ENCODE peak calls at places on chromosomes 12 and 14, in five cellular contexts. W is BE2C; C is Peyer's patch; L is CD8-positive, alpha-beta T cell; P is Caco-2. X is an unnamed sample.

GRCh38 chr14:23633160-23633701 is 2.9 kb upstream of the DHRS2 start:
- DNase-seq in W (no peak), C (no peak), L (no peak), P (no peak), X (peak)

GRCh38 chr12:12172106-12172511 is 94.7 kb downstream of the LRP6 start:
- DNase-seq in W (no peak), C (no peak), L (no peak), P (no peak), X (no peak)

GRCh38 chr14:61542848-61543790 is 152.2 kb upstream of the HIF1A start:
- DNase-seq in W (no peak), C (no peak), L (no peak), P (no peak), X (no peak)

GRCh38 chr14:36295642-36296627 is 24.5 kb downstream of the MBIP start:
- DNase-seq in W (no peak), C (no peak), L (no peak), P (no peak), X (no peak)

GRCh38 chr14:86604546-86604945 is 1074.6 kb downstream of the FLRT2 start:
- DNase-seq in W (no peak), C (no peak), L (no peak), P (no peak), X (no peak)

GRCh38 chr14:100290607-100291304 is 15.5 kb downstream of the SLC25A29 start:
- DNase-seq in W (no peak), C (peak), L (no peak), P (no peak), X (no peak)

GRCh38 chr12:2288875-2289274 is 236.1 kb downstream of the CACNA1C start:
- DNase-seq in W (no peak), C (no peak), L (no peak), P (no peak), X (no peak)

GRCh38 chr12:42372154-42372791 is 46.3 kb downstream of the PPHLN1 start:
- DNase-seq in W (peak), C (no peak), L (peak), P (no peak), X (peak)

GRCh38 chr12:1063852-1064251 is 72.8 kb downstream of the ERC1 start:
- DNase-seq in W (no peak), C (no peak), L (no peak), P (no peak), X (no peak)

GRCh38 chr14:98808494-98809407 is 463.2 kb downstream of the BCL11B start:
- DNase-seq in W (no peak), C (no peak), L (no peak), P (no peak), X (no peak)

GRCh38 chr14:74528406-74528805 is 34.8 kb downstream of the ISCA2 start:
- DNase-seq in W (no peak), C (no peak), L (no peak), P (no peak), X (no peak)

GRCh38 chr12:59066445-59066844 is 146.1 kb upstream of the LRIG3 start:
- DNase-seq in W (no peak), C (no peak), L (no peak), P (no peak), X (no peak)

GRCh38 chr12:101906226-101906625 is 28.8 kb downstream of the DRAM1 start:
- DNase-seq in W (no peak), C (no peak), L (no peak), P (no peak), X (no peak)

GRCh38 chr12:74539261-74539660 is 1.6 kb downstream of the ATXN7L3B start:
- DNase-seq in W (no peak), C (no peak), L (no peak), P (no peak), X (no peak)

GRCh38 chr12:8780389-8780788 is 42.0 kb upstream of the A2ML1 start:
- DNase-seq in W (no peak), C (no peak), L (no peak), P (no peak), X (peak)

GRCh38 chr12:54421873-54422250 is 2.8 kb upstream of the ITGA5 start:
- DNase-seq in W (no peak), C (peak), L (no peak), P (no peak), X (no peak)

GRCh38 chr12:132021031-132021871 is 71.5 kb downstream of the EP400 start:
- DNase-seq in W (no peak), C (peak), L (no peak), P (no peak), X (no peak)

GRCh38 chr14:61730756-61731373 is 31.4 kb upstream of the SNAPC1 start:
- DNase-seq in W (no peak), C (no peak), L (peak), P (no peak), X (no peak)

GRCh38 chr12:132153501-132154340 is 9.5 kb downstream of the NOC4L start:
- DNase-seq in W (peak), C (peak), L (peak), P (peak), X (peak)

GRCh38 chr14:81655423-81656314 is 122.0 kb upstream of the SEL1L start:
- DNase-seq in W (peak), C (no peak), L (no peak), P (no peak), X (no peak)

GRCh38 chr12:72261885-72262284 is 10.3 kb upstream of the TRHDE start:
- DNase-seq in W (no peak), C (no peak), L (no peak), P (no peak), X (no peak)

GRCh38 chr14:101927859-101928258 is 36.5 kb upstream of the DYNC1H1 start:
- DNase-seq in W (peak), C (peak), L (no peak), P (no peak), X (no peak)

GRCh38 chr14:52706286-52706685 is 714 bp upstream of the PSMC6 start:
- DNase-seq in W (no peak), C (no peak), L (peak), P (no peak), X (no peak)

GRCh38 chr12:96719671-96720362 is 187.2 kb upstream of the NEDD1 start:
- DNase-seq in W (no peak), C (no peak), L (no peak), P (no peak), X (no peak)

GRCh38 chr12:92553389-92553788 is 149.4 kb upstream of the PLEKHG7 start:
- DNase-seq in W (peak), C (no peak), L (no peak), P (peak), X (no peak)

GRCh38 chr12:12126551-12126950 is 55.8 kb downstream of the BCL2L14 start:
- DNase-seq in W (no peak), C (no peak), L (no peak), P (no peak), X (no peak)

GRCh38 chr12:71393625-71394024 is 46.0 kb upstream of the LGR5 start:
- DNase-seq in W (no peak), C (no peak), L (no peak), P (no peak), X (no peak)

GRCh38 chr12:123998344-123998941 is 25.4 kb downstream of the ZNF664 start:
- DNase-seq in W (no peak), C (no peak), L (no peak), P (no peak), X (no peak)

GRCh38 chr12:125346361-125346760 is 281.1 kb downstream of the AACS start:
- DNase-seq in W (no peak), C (no peak), L (no peak), P (no peak), X (no peak)

GRCh38 chr14:38012056-38012455 is 195.6 kb upstream of the SSTR1 start:
- DNase-seq in W (no peak), C (no peak), L (no peak), P (no peak), X (no peak)

DNA sequence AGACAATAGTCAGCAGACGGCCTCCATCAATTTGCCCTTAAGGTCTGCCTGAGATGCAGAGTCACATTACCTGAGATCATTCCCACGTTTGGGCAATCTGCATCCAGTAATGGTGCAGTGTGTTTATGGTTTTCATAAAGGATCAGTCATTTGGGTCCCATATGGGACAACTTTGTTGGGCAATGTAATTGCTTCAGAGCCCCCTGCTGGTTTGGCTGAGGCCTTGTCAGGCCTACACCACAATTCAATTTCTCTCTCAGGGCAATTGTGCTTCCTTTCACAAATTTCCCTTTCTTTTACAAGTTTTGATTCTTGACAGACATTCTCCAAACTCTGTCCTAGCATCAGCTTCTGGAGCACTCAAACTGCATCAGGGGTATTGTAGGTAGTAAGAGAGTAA is 191.2 kb upstream of the SSTR1 start:
- DNase-seq in W (peak), C (no peak), L (no peak), P (no peak), X (no peak)
- TF ChIP-seq CTCF in W (peak), C (no peak), L (no peak), P (peak), X (peak)

DNA sequence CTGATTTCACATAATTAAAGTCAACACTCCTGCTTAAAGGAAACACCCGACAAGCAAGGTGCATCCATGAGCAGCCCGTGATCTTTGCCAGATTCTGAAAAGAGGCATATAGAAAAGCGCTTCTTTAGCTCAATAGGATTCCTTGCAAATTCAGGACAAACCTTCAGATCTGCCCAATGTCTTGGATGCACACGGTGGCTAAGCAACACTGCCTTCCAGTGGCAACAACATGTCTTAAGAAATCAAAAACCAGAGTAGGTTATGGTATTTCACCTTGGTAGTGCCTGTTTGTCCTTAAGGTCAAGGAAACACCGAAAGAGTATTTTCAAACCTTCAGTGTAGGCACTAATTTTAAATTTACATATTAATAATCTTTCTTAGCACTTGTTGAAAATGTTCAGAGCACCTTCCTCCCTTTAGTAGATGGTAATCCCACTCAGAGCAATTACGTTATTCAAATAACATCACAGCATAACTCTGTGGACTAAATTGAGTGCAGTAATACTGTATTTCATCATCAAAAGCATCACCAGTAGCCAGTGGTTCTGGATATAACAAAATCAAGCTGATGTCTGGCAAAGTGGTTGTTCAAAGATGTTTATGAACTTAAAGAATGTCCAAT is 58.0 kb upstream of the CDKN3 start:
- DNase-seq in W (no peak), C (no peak), L (no peak), P (no peak), X (peak)
- TF ChIP-seq CTCF in W (peak), C (no peak), L (no peak), P (peak), X (peak)

GRCh38 chr14:20989787-20990600 is at the start of gene METTL17:
- DNase-seq in W (peak), C (peak), L (peak), P (peak), X (peak)
- TF ChIP-seq CTCF in W (peak), C (no peak), L (peak), P (no peak), X (no peak)

DNA sequence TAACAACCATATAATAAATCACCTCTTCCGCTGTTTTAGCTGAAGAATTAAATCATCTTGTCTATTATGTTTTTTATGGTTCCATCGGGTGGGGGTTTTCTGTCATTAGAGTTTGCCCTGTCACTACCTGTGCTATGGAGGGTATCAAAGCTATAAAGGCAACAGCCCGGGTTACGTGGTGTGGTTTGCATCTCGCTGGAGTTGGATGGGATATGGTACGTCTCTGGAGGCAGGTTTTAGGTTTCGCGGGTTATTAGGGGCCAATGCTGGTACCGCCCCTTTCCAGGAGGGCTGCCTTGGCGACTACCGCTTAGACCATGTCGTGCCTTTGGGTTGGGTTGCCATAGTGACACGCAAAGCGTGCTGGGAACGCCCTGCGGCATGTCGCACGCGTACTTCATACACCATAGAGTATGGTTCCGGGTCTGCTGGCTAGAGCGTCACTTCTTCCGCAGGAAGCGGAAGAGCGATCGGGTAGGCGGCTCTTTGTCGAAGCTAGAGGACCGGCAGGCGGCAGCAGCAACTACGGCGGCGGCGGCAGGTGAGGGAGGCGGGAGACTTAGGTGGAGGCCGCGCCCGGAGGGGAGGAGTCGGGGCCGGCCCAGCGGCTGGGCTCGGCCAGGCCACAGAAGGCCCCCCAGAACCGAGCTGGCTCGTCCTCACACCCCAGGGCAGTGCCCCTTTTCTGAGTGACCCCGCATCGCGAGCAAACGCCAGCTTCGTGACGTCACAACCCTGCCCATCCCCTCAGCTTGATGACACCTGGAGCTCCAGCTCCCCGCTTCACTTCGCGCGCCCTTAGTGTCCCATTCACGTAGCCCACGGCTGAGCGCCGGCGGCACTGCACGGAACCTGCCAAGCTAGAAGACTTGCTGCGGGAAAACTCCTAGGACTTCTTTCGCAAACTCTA is at the start of gene ZC3H10:
- DNase-seq in W (peak), C (peak), L (peak), P (peak), X (peak)
- TF ChIP-seq CTCF in W (peak), C (peak), L (peak), P (no peak), X (no peak)

X was measured in endothelial cell.